ENCODE peak calls at places on chromosomes 5 and 9, in ten cellular contexts. W, X, F, C, S, P, T, E, K and G are unnamed samples.

GRCh38 chr9:134989206-134990065 is 71.7 kb upstream of the FCN1 start:
- DNase-seq in W (no peak), X (no peak), F (no peak), C (no peak), S (no peak), P (no peak), T (no peak), E (no peak), K (no peak), G (no peak)

GRCh38 chr9:84679571-84679970 is 10.0 kb downstream of the NTRK2 start:
- DNase-seq in W (no peak), X (no peak), F (no peak), C (no peak), S (no peak), P (no peak), T (no peak), E (no peak), K (no peak), G (no peak)

GRCh38 chr5:37889612-37890317 is 49.9 kb upstream of the GDNF start:
- DNase-seq in W (peak; percentile 75), X (no peak), F (no peak), C (no peak), S (no peak), P (no peak), T (no peak), E (peak; percentile 72), K (peak; percentile 95), G (no peak)

GRCh38 chr9:82495884-82496777 is 507.6 kb downstream of the SPATA31D1 start:
- DNase-seq in W (no peak), X (no peak), F (no peak), C (no peak), S (no peak), P (no peak), T (no peak), E (no peak), K (no peak), G (no peak)

GRCh38 chr9:133632806-133633680 is 3.1 kb upstream of the DBH start:
- DNase-seq in W (no peak), X (no peak), F (no peak), C (no peak), S (peak; percentile 95), P (no peak), T (no peak), E (no peak), K (no peak), G (no peak)

GRCh38 chr9:96853711-96854072 is 622 bp downstream of the ZNF782 start:
- DNase-seq in W (no peak), X (no peak), F (no peak), C (no peak), S (peak; percentile 6), P (no peak), T (no peak), E (no peak), K (no peak), G (no peak)

GRCh38 chr5:10468256-10468655 is 26.6 kb downstream of the ROPN1L start:
- DNase-seq in W (no peak), X (no peak), F (no peak), C (no peak), S (no peak), P (no peak), T (no peak), E (no peak), K (no peak), G (no peak)

GRCh38 chr9:100074093-100074492 is 24.7 kb downstream of the ERP44 start:
- DNase-seq in W (no peak), X (no peak), F (no peak), C (no peak), S (no peak), P (no peak), T (no peak), E (no peak), K (no peak), G (no peak)

GRCh38 chr5:132825165-132825823 is 5.2 kb downstream of the SHROOM1 start:
- DNase-seq in W (no peak), X (no peak), F (no peak), C (no peak), S (no peak), P (no peak), T (no peak), E (no peak), K (no peak), G (no peak)

GRCh38 chr5:97243352-97243751 is 60.3 kb upstream of the RIOK2 start:
- DNase-seq in W (no peak), X (no peak), F (no peak), C (no peak), S (no peak), P (no peak), T (no peak), E (no peak), K (no peak), G (no peak)

GRCh38 chr5:139473565-139473964 is 2.8 kb downstream of the SMIM33 start:
- DNase-seq in W (no peak), X (no peak), F (no peak), C (no peak), S (no peak), P (peak; percentile 61), T (no peak), E (no peak), K (peak; percentile 31), G (no peak)

GRCh38 chr5:10761842-10762165 is 770 bp upstream of the DAP start:
- DNase-seq in W (no peak), X (no peak), F (no peak), C (no peak), S (no peak), P (no peak), T (no peak), E (no peak), K (no peak), G (no peak)

GRCh38 chr5:160793500-160793899 is 58.5 kb downstream of the ATP10B start:
- DNase-seq in W (no peak), X (no peak), F (no peak), C (no peak), S (no peak), P (no peak), T (no peak), E (no peak), K (no peak), G (no peak)

GRCh38 chr5:40428129-40428528 is 251.6 kb upstream of the PTGER4 start:
- DNase-seq in W (no peak), X (no peak), F (no peak), C (no peak), S (no peak), P (peak; percentile 95), T (no peak), E (peak; percentile 18), K (peak; percentile 77), G (no peak)

GRCh38 chr5:113250341-113250953 is 184.3 kb downstream of the TSSK1B start:
- DNase-seq in W (no peak), X (no peak), F (no peak), C (no peak), S (no peak), P (no peak), T (peak; percentile 16), E (no peak), K (peak; percentile 39), G (no peak)

GRCh38 chr5:8905021-8905420 is 640.9 kb downstream of the SEMA5A start:
- DNase-seq in W (peak; percentile 63), X (no peak), F (no peak), C (no peak), S (peak; percentile 88), P (no peak), T (no peak), E (no peak), K (peak; percentile 80), G (peak; percentile 27)

GRCh38 chr5:38466444-38467189 is 89.8 kb downstream of the LIFR start:
- DNase-seq in W (no peak), X (peak; percentile 79), F (no peak), C (no peak), S (no peak), P (no peak), T (peak; percentile 41), E (peak; percentile 47), K (no peak), G (peak; percentile 61)